ENCODE peak calls at places on chromosome 1, in seven cellular contexts. W, F, Y, N, S, D and C are unnamed samples.

GRCh38 chr1:39722495-39722894 is 16.2 kb upstream of the PPIE start:
- DNase-seq in W (no peak), F (no peak), Y (no peak), N (no peak), S (no peak), D (no peak), C (no peak)

GRCh38 chr1:173413271-173413707 is 63.8 kb upstream of the PRDX6 start:
- DNase-seq in W (no peak), F (no peak), Y (no peak), N (no peak), S (no peak), D (no peak), C (no peak)

GRCh38 chr1:209652121-209652742 is at the start of gene LAMB3:
- DNase-seq in W (no peak), F (no peak), Y (peak; percentile 39), N (no peak), S (no peak), D (peak; percentile 93), C (peak; percentile 79)

GRCh38 chr1:229207916-229208315 is 63.0 kb upstream of the RAB4A start:
- DNase-seq in W (no peak), F (no peak), Y (no peak), N (no peak), S (no peak), D (no peak), C (peak; percentile 66)

GRCh38 chr1:76782777-76783176 is 84.5 kb upstream of the ST6GALNAC5 start:
- DNase-seq in W (no peak), F (no peak), Y (no peak), N (no peak), S (no peak), D (no peak), C (no peak)

GRCh38 chr1:168321945-168322344 is 41.3 kb downstream of the TBX19 start:
- DNase-seq in W (no peak), F (no peak), Y (no peak), N (no peak), S (no peak), D (no peak), C (no peak)

GRCh38 chr1:234856719-234857310 is 246.8 kb upstream of the IRF2BP2 start:
- DNase-seq in W (no peak), F (peak; percentile 76), Y (no peak), N (no peak), S (no peak), D (no peak), C (no peak)

GRCh38 chr1:4796999-4797375 is 142.6 kb downstream of the AJAP1 start:
- DNase-seq in W (no peak), F (no peak), Y (no peak), N (peak; percentile 32), S (no peak), D (no peak), C (no peak)

GRCh38 chr1:54850737-54851136 is 36.3 kb downstream of the DHCR24 start:
- DNase-seq in W (no peak), F (no peak), Y (no peak), N (no peak), S (peak; percentile 46), D (no peak), C (no peak)

DNA sequence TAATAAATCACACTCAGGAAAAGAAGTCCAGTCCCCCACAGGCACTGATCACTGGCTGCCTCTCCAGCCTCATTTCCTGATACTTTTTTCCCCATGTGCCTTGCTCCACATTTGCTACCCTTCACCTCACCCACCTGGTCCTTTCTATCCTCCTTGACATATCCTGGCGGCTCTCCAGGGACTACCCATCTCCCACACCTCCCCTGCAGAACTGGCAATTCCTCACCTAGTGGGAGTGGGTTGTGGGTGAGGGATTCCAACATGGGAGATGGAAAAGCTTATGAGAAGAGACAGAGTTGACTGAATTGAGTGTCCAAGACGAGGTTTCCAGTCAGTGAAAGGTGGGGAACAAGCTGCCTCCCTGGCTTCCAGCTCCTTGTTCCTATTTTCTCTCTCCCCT is 69.6 kb downstream of the FCRL5 start:
- DNase-seq in W (no peak), F (no peak), Y (no peak), N (no peak), S (no peak), D (no peak), C (no peak)
- H3K4me1 ChIP-seq in W (no peaks in the 10 kb centered on the region), F (no peaks in the 10 kb centered on the region), Y (no peaks in the 10 kb centered on the region), N (no peaks in the 10 kb centered on the region), S (no peaks in the 10 kb centered on the region), D (no peaks in the 10 kb centered on the region), C (no peaks in the 10 kb centered on the region)

GRCh38 chr1:12480748-12481362 is 137.2 kb downstream of the DHRS3 start:
- DNase-seq in W (peak; percentile 71), F (no peak), Y (no peak), N (no peak), S (no peak), D (peak; percentile 69), C (no peak)
- TF ChIP-seq EP300 in W (peak; percentile 79), F (no peak), Y (peak; percentile 33), N (no peak), S (no peak), D (no peak), C (no peak)

GRCh38 chr1:25856856-25857255 is 2.4 kb downstream of the AUNIP start:
- DNase-seq in W (no peak), F (no peak), Y (no peak), N (no peak), S (no peak), D (no peak), C (no peak)

GRCh38 chr1:25861316-25862286 is 2.3 kb upstream of the AUNIP start:
- DNase-seq in W (no peak), F (no peak), Y (peak; percentile 51), N (no peak), S (no peak), D (peak; percentile 52), C (no peak)

GRCh38 chr1:25862785-25863485 is 3.7 kb upstream of the AUNIP start:
- DNase-seq in W (no peak), F (peak; percentile 54), Y (no peak), N (no peak), S (no peak), D (no peak), C (peak; percentile 69)

GRCh38 chr1:25858494-25858893 is 763 bp downstream of the AUNIP start:
- DNase-seq in W (no peak), F (no peak), Y (no peak), N (no peak), S (no peak), D (no peak), C (no peak)

DNA sequence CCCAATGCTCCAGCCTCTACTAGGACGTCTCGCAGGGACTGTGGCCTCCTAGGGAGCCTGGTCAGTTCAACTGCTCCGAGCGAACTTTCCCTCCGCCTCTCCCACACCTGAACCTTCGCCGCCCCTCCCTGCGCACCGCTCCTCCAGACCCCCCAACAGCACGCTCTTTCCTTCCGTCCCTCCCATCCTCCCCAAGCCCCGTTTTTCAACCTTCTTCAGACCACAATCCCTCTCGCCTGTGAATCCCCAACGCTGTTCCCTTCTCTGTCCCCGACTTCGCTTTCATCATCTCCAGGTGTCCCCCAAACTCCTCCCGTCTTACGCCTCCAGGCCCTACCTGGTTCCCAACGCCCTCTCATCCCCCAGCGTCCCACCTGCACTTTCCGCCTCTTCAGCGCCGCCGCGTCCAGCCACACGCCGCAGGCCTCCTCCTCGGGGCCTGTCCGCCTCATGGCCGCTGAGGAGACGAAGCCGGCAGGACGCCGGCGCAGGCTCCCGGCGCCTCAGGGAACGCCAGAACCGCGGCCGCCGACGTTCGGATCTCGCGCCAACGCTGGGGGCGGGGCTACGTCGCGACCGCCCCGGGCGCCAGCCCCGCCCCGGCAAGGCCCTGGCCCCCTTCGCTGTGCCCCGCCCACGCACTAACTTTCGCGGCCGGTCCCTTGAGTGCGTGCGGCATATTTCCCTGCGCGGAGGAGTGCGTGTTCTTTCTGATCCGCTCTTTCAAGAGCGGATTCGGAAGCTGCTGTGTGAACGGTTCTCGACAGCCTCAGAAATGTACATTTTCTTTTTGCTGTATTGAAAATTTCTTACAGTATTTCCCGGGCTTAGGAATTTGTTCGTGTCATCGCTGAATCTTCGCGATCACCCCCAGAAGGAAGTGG is at the start of gene AUNIP:
- DNase-seq in W (peak; percentile 76), F (peak; percentile 91), Y (peak; percentile 99), N (peak; percentile 91), S (peak; percentile 78), D (peak; percentile 91), C (peak; percentile 90)
- TF ChIP-seq POLR2A in W (peak; percentile 71), F (peak; percentile 59), Y (peak; percentile 97), N (peak; percentile 59), S (peak; percentile 60), D (peak; percentile 76), C (no peak)

GRCh38 chr1:41698916-41699860 is 214.7 kb upstream of the EDN2 start:
- DNase-seq in W (no peak), F (no peak), Y (no peak), N (no peak), S (no peak), D (peak; percentile 52), C (no peak)

GRCh38 chr1:41699861-41700248 is 215.4 kb upstream of the EDN2 start:
- DNase-seq in W (no peak), F (no peak), Y (no peak), N (no peak), S (no peak), D (no peak), C (no peak)

GRCh38 chr1:41704189-41704588 is 214.5 kb downstream of the HIVEP3 start:
- DNase-seq in W (no peak), F (no peak), Y (no peak), N (no peak), S (no peak), D (no peak), C (no peak)

GRCh38 chr1:41700581-41700980 is 216.1 kb upstream of the EDN2 start:
- DNase-seq in W (no peak), F (no peak), Y (no peak), N (no peak), S (no peak), D (no peak), C (no peak)

DNA sequence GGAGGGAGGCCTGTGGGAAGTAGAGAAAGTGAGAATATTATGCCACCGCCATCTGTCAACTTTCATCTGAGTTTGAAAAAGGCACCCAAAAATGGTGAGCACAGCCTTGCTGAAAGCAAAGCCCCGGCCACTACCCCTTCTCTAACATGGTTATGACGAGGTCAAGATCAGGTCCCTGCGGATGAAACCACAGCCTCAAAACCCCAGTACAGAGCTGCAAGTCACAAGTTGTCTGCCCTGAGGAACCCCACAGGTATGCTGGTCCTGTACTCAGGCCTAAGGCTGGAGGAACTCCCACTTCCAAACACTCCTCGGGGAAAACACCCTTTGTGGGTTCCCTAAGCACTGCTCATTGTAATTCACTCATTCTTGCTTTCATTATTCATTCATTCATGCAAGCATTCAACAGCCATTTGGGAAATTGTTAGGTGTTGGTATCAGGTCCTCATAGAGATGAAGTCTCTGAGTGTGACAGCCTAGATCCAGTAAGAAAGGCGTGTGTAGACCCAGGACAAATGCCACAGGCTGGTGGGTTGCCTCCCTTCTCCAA is 216.6 kb upstream of the EDN2 start:
- DNase-seq in W (no peak), F (no peak), Y (no peak), N (no peak), S (no peak), D (no peak), C (no peak)
- H3K4me1 ChIP-seq in W (no peaks in the 10 kb centered on the region), F (no peaks in the 10 kb centered on the region), Y (no peaks in the 10 kb centered on the region), N (no peaks in the 10 kb centered on the region), S (no peaks in the 10 kb centered on the region), D (no peaks in the 10 kb centered on the region), C (no peaks in the 10 kb centered on the region)